ENCODE peak calls at places on chromosomes 2 and 18, in eight cellular contexts. V is stimulated activated CD4-positive, alpha-beta T cell treated with anti-CD3 and anti-CD28 coated beads, Interleukin-2, amount 100 ng/mL, for 48 hours; Q is AG08395; G is astrocyte of the cerebellum; I is astrocyte; X is K562; D is lower leg skin; H is colonic mucosa. J is an unnamed sample.
A peak's percentile ranks its signal among the peaks of the same experiment; 100 is the strongest.

GRCh38 chr18:31206787-31207381 is 44.2 kb upstream of the DSC1 start:
- DNase-seq in V (no peak), Q (no peak), G (no peak), I (peak; percentile 73), X (peak; percentile 27), D (peak; percentile 92), H (peak; percentile 94), J (peak; percentile 46)

GRCh38 chr2:48673581-48673980 is 55.9 kb downstream of the GTF2A1L start:
- DNase-seq in V (no peak), Q (no peak), G (no peak), I (no peak), X (no peak), D (no peak), H (no peak), J (no peak)

GRCh38 chr2:54166121-54166773 is 50.8 kb downstream of the ACYP2 start:
- DNase-seq in V (no peak), Q (no peak), G (no peak), I (no peak), X (no peak), D (no peak), H (no peak), J (no peak)

GRCh38 chr2:2662847-2663356 is 331.8 kb upstream of the MYT1L start:
- DNase-seq in V (no peak), Q (no peak), G (no peak), I (no peak), X (no peak), D (no peak), H (no peak), J (no peak)

GRCh38 chr2:215904101-215904500 is 109.2 kb downstream of the MREG start:
- DNase-seq in V (no peak), Q (peak; percentile 70), G (no peak), I (peak; percentile 86), X (no peak), D (no peak), H (no peak), J (no peak)

GRCh38 chr2:127826047-127826446 is 15.1 kb upstream of the WDR33 start:
- DNase-seq in V (no peak), Q (no peak), G (no peak), I (peak; percentile 23), X (no peak), D (no peak), H (no peak), J (no peak)

GRCh38 chr2:108223573-108223972 is 16.2 kb upstream of the SULT1C3 start:
- DNase-seq in V (no peak), Q (no peak), G (no peak), I (no peak), X (no peak), D (no peak), H (no peak), J (no peak)

GRCh38 chr2:205930209-205930608 is 155.8 kb downstream of the INO80D start:
- DNase-seq in V (no peak), Q (peak; percentile 27), G (no peak), I (peak; percentile 41), X (no peak), D (no peak), H (no peak), J (no peak)

GRCh38 chr2:173282795-173283545 is 71.7 kb upstream of the CDCA7 start:
- DNase-seq in V (no peak), Q (no peak), G (no peak), I (no peak), X (no peak), D (no peak), H (no peak), J (no peak)

GRCh38 chr18:61735564-61736102 is 157.2 kb downstream of the RNF152 start:
- DNase-seq in V (no peak), Q (no peak), G (no peak), I (no peak), X (no peak), D (no peak), H (peak; percentile 57), J (no peak)

GRCh38 chr18:61502472-61502871 is 169.2 kb downstream of the CDH20 start:
- DNase-seq in V (no peak), Q (peak; percentile 78), G (peak; percentile 50), I (peak; percentile 33), X (peak; percentile 31), D (no peak), H (peak; percentile 31), J (no peak)

GRCh38 chr2:227612546-227613271 is 1.9 kb downstream of the SCYGR3 start:
- DNase-seq in V (no peak), Q (no peak), G (no peak), I (no peak), X (no peak), D (no peak), H (no peak), J (no peak)